ENCODE peak calls at places on chromosomes 11 and 22, in six cellular contexts. Q, N, H, X, S and L are unnamed samples.

GRCh38 chr22:25362883-25363240 is 143.4 kb downstream of the CRYBB2 start:
- DNase-seq in X (no peak), H (no peak), S (no peak), Q (no peak), N (no peak), L (no peak)

GRCh38 chr11:25159341-25159740 is 662.5 kb downstream of the LUZP2 start:
- DNase-seq in H (no peak), X (no peak), N (no peak), S (no peak), Q (no peak), L (no peak)

GRCh38 chr22:45977003-45977395 is at the start of gene WNT7B:
- DNase-seq in S (peak; percentile 63), X (peak; percentile 89), Q (no peak), H (no peak), N (peak; percentile 72), L (no peak)

GRCh38 chr11:21866781-21867180 is 326.1 kb upstream of the ANO5 start:
- DNase-seq in S (no peak), H (no peak), Q (no peak), N (no peak), X (no peak), L (no peak)

GRCh38 chr11:58525037-58525614 is 17.2 kb upstream of the OR5B21 start:
- DNase-seq in Q (no peak), S (no peak), H (peak; percentile 4), N (no peak), X (no peak), L (no peak)

GRCh38 chr11:128522943-128523518 is 64.3 kb downstream of the ETS1 start:
- DNase-seq in S (no peak), N (no peak), Q (no peak), H (no peak), X (peak; percentile 35), L (no peak)

GRCh38 chr11:63609536-63609935 is 4.7 kb downstream of the PLAAT3 start:
- DNase-seq in S (no peak), H (peak; percentile 28), N (no peak), Q (no peak), X (no peak), L (peak; percentile 43)

GRCh38 chr11:58578136-58578634 is 678 bp upstream of the ZFP91 start:
- DNase-seq in H (peak; percentile 98), N (peak; percentile 98), S (peak; percentile 83), X (peak; percentile 91), Q (peak; percentile 97), L (peak; percentile 99)

GRCh38 chr11:70580036-70580805 is 181.9 kb downstream of the CTTN start:
- DNase-seq in H (peak; percentile 9), Q (peak; percentile 41), S (no peak), X (no peak), N (peak; percentile 56), L (no peak)

GRCh38 chr22:23182289-23183106 is 2.2 kb downstream of the BCR start:
- DNase-seq in Q (no peak), S (peak; percentile 71), N (peak; percentile 50), X (no peak), H (peak; percentile 55), L (no peak)

GRCh38 chr11:33618363-33618735 is 82.3 kb downstream of the C11orf91 start:
- DNase-seq in X (no peak), S (no peak), H (no peak), N (no peak), Q (no peak), L (no peak)

GRCh38 chr22:19806213-19807160 is 45.9 kb downstream of the TBX1 start:
- DNase-seq in X (peak; percentile 9), H (peak; percentile 55), S (peak; percentile 92), N (no peak), Q (peak; percentile 17), L (peak; percentile 55)

GRCh38 chr22:38271927-38272372 is 860 bp downstream of the TMEM184B start:
- DNase-seq in N (peak; percentile 39), X (peak; percentile 52), S (peak; percentile 19), H (no peak), Q (no peak), L (no peak)

GRCh38 chr11:63761870-63762661 is 6.5 kb downstream of the ZFTA start:
- DNase-seq in Q (no peak), X (peak; percentile 51), H (no peak), S (no peak), N (peak; percentile 90), L (no peak)

GRCh38 chr22:38412435-38413084 is 42.4 kb downstream of the KCNJ4 start:
- DNase-seq in S (peak; percentile 17), H (peak; percentile 9), X (peak; percentile 82), N (peak; percentile 34), Q (no peak), L (no peak)

GRCh38 chr22:37259540-37260029 is 15.5 kb upstream of the RAC2 start:
- DNase-seq in S (peak; percentile 18), H (peak; percentile 81), X (no peak), Q (peak; percentile 62), N (peak; percentile 72), L (peak; percentile 62)

GRCh38 chr11:69773626-69774353 is 1.4 kb downstream of the FGF4 start:
- DNase-seq in N (peak; percentile 51), X (no peak), S (no peak), Q (no peak), H (no peak), L (no peak)

GRCh38 chr11:6734616-6735015 is 37.2 kb downstream of the OR2AG2 start:
- DNase-seq in N (no peak), Q (peak; percentile 46), S (no peak), H (no peak), X (no peak), L (no peak)

GRCh38 chr11:128361451-128362020 is 225.8 kb downstream of the ETS1 start:
- DNase-seq in N (no peak), H (peak; percentile 23), Q (peak; percentile 62), X (peak; percentile 72), S (no peak), L (peak; percentile 48)

GRCh38 chr11:123751777-123752176 is 2.5 kb downstream of the OR6X1 start:
- DNase-seq in Q (no peak), N (no peak), H (no peak), X (peak; percentile 24), S (no peak), L (no peak)

GRCh38 chr22:41009222-41009948 is 58.2 kb downstream of the RBX1 start:
- DNase-seq in N (no peak), H (no peak), Q (peak; percentile 75), S (no peak), X (peak; percentile 45), L (no peak)

GRCh38 chr11:11752688-11753087 is 89.1 kb upstream of the USP47 start:
- DNase-seq in X (no peak), S (no peak), N (peak; percentile 5), Q (no peak), H (no peak), L (no peak)

GRCh38 chr22:46684706-46685105 is 53.3 kb downstream of the CERK start:
- DNase-seq in S (no peak), Q (no peak), N (no peak), X (peak; percentile 95), H (no peak), L (no peak)

GRCh38 chr11:86152006-86152862 is 83.3 kb upstream of the PICALM start:
- DNase-seq in Q (peak; percentile 71), H (peak; percentile 70), S (no peak), X (no peak), N (no peak), L (peak; percentile 63)

GRCh38 chr11:76659672-76660532 is 10.6 kb downstream of the LRRC32 start:
- DNase-seq in S (no peak), Q (no peak), X (peak; percentile 28), N (no peak), H (no peak), L (no peak)

GRCh38 chr22:44595841-44596341 is 97.9 kb upstream of the RTL6 start:
- DNase-seq in X (peak; percentile 45), H (peak; percentile 20), Q (no peak), S (no peak), N (no peak), L (no peak)

GRCh38 chr11:132056689-132057088 is 686.3 kb downstream of the NTM start:
- DNase-seq in N (no peak), H (no peak), Q (peak; percentile 96), X (no peak), S (no peak), L (no peak)

GRCh38 chr11:47003180-47003877 is 66.8 kb downstream of the CSTPP1 start:
- DNase-seq in S (no peak), N (no peak), Q (peak; percentile 16), X (no peak), H (peak; percentile 20), L (peak; percentile 37)

GRCh38 chr22:26295583-26296126 is 126.4 kb downstream of the SEZ6L start:
- DNase-seq in N (no peak), S (no peak), X (no peak), H (no peak), Q (no peak), L (no peak)

GRCh38 chr11:100753144-100753543 is 66.1 kb downstream of the ARHGAP42 start:
- DNase-seq in X (no peak), S (peak; percentile 15), N (peak; percentile 36), Q (peak; percentile 38), H (no peak), L (no peak)

GRCh38 chr11:36131719-36132349 is 157.4 kb downstream of the COMMD9 start:
- DNase-seq in X (peak; percentile 11), N (peak; percentile 85), Q (peak; percentile 36), H (peak; percentile 82), S (no peak), L (peak; percentile 55)

GRCh38 chr22:47129902-47130301 is 367.5 kb downstream of the TBC1D22A start:
- DNase-seq in H (no peak), N (no peak), Q (no peak), S (no peak), X (peak; percentile 10), L (no peak)

GRCh38 chr11:103744496-103745153 is 291.8 kb upstream of the DDI1 start:
- DNase-seq in N (no peak), S (no peak), X (no peak), Q (no peak), H (no peak), L (no peak)

GRCh38 chr11:79100093-79100704 is 340.6 kb downstream of the TENM4 start:
- DNase-seq in N (peak; percentile 73), Q (peak; percentile 63), H (peak; percentile 70), X (peak; percentile 85), S (peak; percentile 76), L (peak; percentile 33)

GRCh38 chr11:123054301-123055065 is 7.5 kb downstream of the HSPA8 start:
- DNase-seq in X (peak; percentile 92), N (peak; percentile 93), H (peak; percentile 80), S (peak; percentile 73), Q (peak; percentile 76), L (peak; percentile 60)

GRCh38 chr11:118807800-118808778 is 17.1 kb upstream of the DDX6 start:
- DNase-seq in S (no peak), H (no peak), Q (no peak), X (no peak), N (no peak), L (no peak)

GRCh38 chr22:32334640-32335365 is 22.9 kb upstream of the RFPL3 start:
- DNase-seq in N (no peak), S (no peak), X (no peak), Q (no peak), H (no peak), L (no peak)